ENCODE peak calls at places on chromosome 1, in eight cellular contexts. S is T-cell, P is HCEC 1CT, N is D341Med, Z is GM06990, M is bronchial epithelial cell, E is NCI-H774, U is lower lobe of right lung. C is an unnamed sample.

GRCh38 chr1:87132664-87133000 is 196.0 kb upstream of the LMO4 start:
- DNase-seq in S (no peak), P (no peak), N (no peak), Z (no peak), M (no peak), E (no peak), U (no peak), C (no peak)

GRCh38 chr1:44318097-44319088 is 36.7 kb downstream of the ERI3 start:
- DNase-seq in S (peak; percentile 52), P (peak; percentile 51), N (peak; percentile 81), Z (no peak), M (peak; percentile 23), E (peak; percentile 65), U (no peak), C (peak; percentile 41)

GRCh38 chr1:198575715-198576641 is 35.5 kb upstream of the ATP6V1G3 start:
- DNase-seq in S (no peak), P (no peak), N (no peak), Z (peak; percentile 28), M (peak; percentile 78), E (no peak), U (no peak), C (no peak)

GRCh38 chr1:1889090-1889750 is 1.7 kb downstream of the GNB1 start:
- DNase-seq in S (no peak), P (peak; percentile 18), N (no peak), Z (no peak), M (no peak), E (no peak), U (no peak), C (no peak)

GRCh38 chr1:157626099-157626498 is 28.2 kb upstream of the FCRL4 start:
- DNase-seq in S (no peak), P (no peak), N (no peak), Z (peak; percentile 20), M (peak; percentile 5), E (no peak), U (no peak), C (no peak)

GRCh38 chr1:33383489-33383888 is 47.4 kb downstream of the PHC2 start:
- DNase-seq in S (no peak), P (no peak), N (no peak), Z (no peak), M (no peak), E (no peak), U (no peak), C (no peak)

GRCh38 chr1:155176544-155177071 is 3.0 kb downstream of the TRIM46 start:
- DNase-seq in S (peak; percentile 78), P (peak; percentile 55), N (peak; percentile 91), Z (no peak), M (peak; percentile 66), E (peak; percentile 82), U (peak; percentile 88), C (peak; percentile 75)

GRCh38 chr1:27427836-27428315 is 35.5 kb downstream of the GPR3 start:
- DNase-seq in S (no peak), P (no peak), N (no peak), Z (no peak), M (no peak), E (no peak), U (no peak), C (no peak)

GRCh38 chr1:66334311-66334710 is 199.6 kb upstream of the SGIP1 start:
- DNase-seq in S (no peak), P (no peak), N (no peak), Z (no peak), M (no peak), E (no peak), U (no peak), C (no peak)

GRCh38 chr1:238485062-238485905 is 594.6 kb upstream of the ZP4 start:
- DNase-seq in S (no peak), P (no peak), N (peak; percentile 15), Z (no peak), M (peak; percentile 6), E (peak; percentile 66), U (no peak), C (no peak)

GRCh38 chr1:160127865-160128523 is 12.4 kb downstream of the ATP1A2 start:
- DNase-seq in S (no peak), P (peak; percentile 72), N (no peak), Z (no peak), M (peak; percentile 45), E (no peak), U (no peak), C (peak; percentile 8)

GRCh38 chr1:94055459-94056122 is 65.4 kb downstream of the ABCA4 start:
- DNase-seq in S (no peak), P (peak; percentile 37), N (no peak), Z (no peak), M (peak; percentile 33), E (no peak), U (no peak), C (no peak)

GRCh38 chr1:57637155-57637554 is 213.3 kb upstream of the DAB1 start:
- DNase-seq in S (no peak), P (no peak), N (peak; percentile 26), Z (no peak), M (peak; percentile 70), E (no peak), U (no peak), C (peak; percentile 2)

GRCh38 chr1:7469255-7469938 is 301.7 kb upstream of the VAMP3 start:
- DNase-seq in S (no peak), P (no peak), N (no peak), Z (no peak), M (peak; percentile 35), E (no peak), U (no peak), C (no peak)

GRCh38 chr1:35725591-35725990 is 6.9 kb upstream of the C1orf216 start:
- DNase-seq in S (no peak), P (no peak), N (no peak), Z (no peak), M (no peak), E (no peak), U (no peak), C (no peak)

GRCh38 chr1:116218922-116219321 is 107.7 kb downstream of the MAB21L3 start:
- DNase-seq in S (no peak), P (no peak), N (no peak), Z (no peak), M (peak; percentile 8), E (no peak), U (no peak), C (no peak)

GRCh38 chr1:218364028-218364710 is 19.0 kb downstream of the TGFB2 start:
- DNase-seq in S (no peak), P (no peak), N (no peak), Z (no peak), M (no peak), E (peak; percentile 31), U (no peak), C (no peak)

GRCh38 chr1:168991667-168992475 is 114.6 kb upstream of the ATP1B1 start:
- DNase-seq in S (no peak), P (no peak), N (no peak), Z (no peak), M (peak; percentile 98), E (no peak), U (no peak), C (no peak)

GRCh38 chr1:68904472-68904871 is 407.6 kb upstream of the DEPDC1 start:
- DNase-seq in S (no peak), P (no peak), N (no peak), Z (no peak), M (peak; percentile 12), E (no peak), U (no peak), C (peak; percentile 30)

GRCh38 chr1:65264197-65264929 is 45.0 kb upstream of the DNAJC6 start:
- DNase-seq in S (no peak), P (peak; percentile 67), N (peak; percentile 58), Z (no peak), M (peak; percentile 24), E (no peak), U (no peak), C (no peak)

GRCh38 chr1:40014812-40015594 is 25.5 kb upstream of the CAP1 start:
- DNase-seq in S (no peak), P (peak; percentile 96), N (no peak), Z (no peak), M (peak; percentile 100), E (no peak), U (no peak), C (peak; percentile 98)

C was measured in RKO.